ENCODE peak calls at places on chromosomes 7 and 10, in nine cellular contexts. S is upper lobe of left lung, H is K562, J is A549, U is IMR-90, Z is Peyer's patch, F is HCT116, K is tibial nerve, I is adrenal gland. D is an unnamed sample.

GRCh38 chr7:8277394-8277982 is 15.5 kb upstream of the ICA1 start:
- DNase-seq in S (no peak), H (peak; percentile 42), J (peak; percentile 35), U (no peak), Z (no peak), F (no peak), K (no peak), I (no peak), D (no peak)

GRCh38 chr10:79386637-79387465 is 39.6 kb downstream of the PPIF start:
- DNase-seq in S (peak; percentile 64), H (peak; percentile 17), J (no peak), U (no peak), Z (peak; percentile 46), F (no peak), K (peak; percentile 10), I (peak; percentile 10), D (peak; percentile 66)

GRCh38 chr10:127018766-127019165 is 113.5 kb downstream of the DOCK1 start:
- DNase-seq in S (no peak), H (no peak), J (no peak), U (no peak), Z (no peak), F (no peak), K (no peak), I (no peak), D (no peak)

GRCh38 chr10:43249151-43249961 is 17.5 kb downstream of the RASGEF1A start:
- DNase-seq in S (peak; percentile 48), H (no peak), J (no peak), U (no peak), Z (peak; percentile 35), F (no peak), K (peak; percentile 6), I (peak; percentile 11), D (no peak)

GRCh38 chr10:15758618-15759017 is 38.9 kb upstream of the ITGA8 start:
- DNase-seq in S (no peak), H (no peak), J (no peak), U (no peak), Z (no peak), F (no peak), K (no peak), I (no peak), D (no peak)

GRCh38 chr7:39811161-39811614 is 138.9 kb upstream of the CDK13 start:
- DNase-seq in S (no peak), H (peak; percentile 50), J (peak; percentile 35), U (peak; percentile 25), Z (no peak), F (no peak), K (no peak), I (no peak), D (no peak)

GRCh38 chr10:45997557-45997956 is 25.3 kb downstream of the TIMM23 start:
- DNase-seq in S (no peak), H (no peak), J (no peak), U (no peak), Z (no peak), F (no peak), K (no peak), I (no peak), D (no peak)

GRCh38 chr7:105014725-105015630 is 973 bp downstream of the KMT2E start:
- DNase-seq in S (no peak), H (peak; percentile 79), J (peak; percentile 35), U (peak; percentile 34), Z (peak; percentile 70), F (no peak), K (peak; percentile 35), I (peak; percentile 40), D (peak; percentile 46)

GRCh38 chr7:64868469-64868868 is 34.6 kb upstream of the ZNF273 start:
- DNase-seq in S (no peak), H (no peak), J (no peak), U (no peak), Z (no peak), F (no peak), K (no peak), I (no peak), D (no peak)

GRCh38 chr7:94655562-94655883 is 410 bp downstream of the SGCE start:
- DNase-seq in S (no peak), H (no peak), J (no peak), U (no peak), Z (peak; percentile 42), F (no peak), K (no peak), I (peak; percentile 29), D (peak; percentile 26)

GRCh38 chr10:131450220-131450765 is 138.8 kb upstream of the TCERG1L start:
- DNase-seq in S (no peak), H (no peak), J (no peak), U (no peak), Z (no peak), F (no peak), K (no peak), I (no peak), D (no peak)

GRCh38 chr7:2037805-2038635 is 194.7 kb downstream of the MAD1L1 start:
- DNase-seq in S (no peak), H (no peak), J (no peak), U (peak; percentile 80), Z (peak; percentile 33), F (no peak), K (no peak), I (peak; percentile 47), D (peak; percentile 69)

GRCh38 chr7:50957855-50958254 is 175.2 kb upstream of the GRB10 start:
- DNase-seq in S (no peak), H (no peak), J (no peak), U (no peak), Z (no peak), F (no peak), K (no peak), I (no peak), D (no peak)

DNA sequence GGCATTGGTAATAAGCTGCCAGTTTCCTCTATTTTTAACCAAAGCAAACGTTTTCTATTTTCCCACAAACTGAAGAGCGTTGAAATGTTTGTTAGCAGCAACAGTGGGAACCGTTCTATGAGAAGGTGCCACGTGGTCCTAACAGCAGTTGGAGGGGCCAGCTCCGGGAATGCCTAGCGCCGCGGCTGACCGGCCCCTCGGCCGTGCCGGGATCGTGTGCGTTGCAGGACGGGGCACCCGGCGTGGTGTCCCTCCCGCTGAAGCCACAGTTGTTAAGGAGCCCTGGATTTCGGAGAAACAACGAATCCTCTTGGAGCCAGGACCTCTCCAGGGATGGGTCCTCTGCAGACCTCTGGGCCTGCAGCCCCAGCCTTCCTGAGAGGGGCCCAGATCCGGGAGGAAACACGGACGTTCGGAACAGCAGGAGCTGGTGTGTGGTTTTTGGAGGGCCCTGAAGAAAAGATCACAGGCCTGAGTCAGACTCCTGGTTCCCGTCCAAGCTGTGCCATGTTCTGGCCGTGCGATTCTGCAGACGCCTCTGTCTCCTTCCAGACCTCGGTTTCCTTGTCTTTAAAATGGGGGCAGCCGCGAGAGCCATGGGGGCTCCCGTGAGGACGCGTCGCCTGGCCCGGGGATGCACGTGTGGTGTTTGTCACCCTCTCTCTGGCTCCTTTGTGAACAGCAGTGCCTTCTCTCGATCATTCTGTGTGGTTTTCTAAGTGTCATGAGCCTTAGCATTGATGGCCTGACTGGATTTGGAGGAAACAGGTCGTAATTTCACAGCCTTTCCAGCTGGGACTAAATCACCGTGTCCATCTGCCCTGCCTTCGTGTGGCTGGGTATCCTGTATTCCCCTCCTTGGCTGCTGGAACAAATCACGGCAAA is 40.4 kb downstream of the FAM20C start:
- DNase-seq in S (peak; percentile 75), H (no peak), J (no peak), U (peak; percentile 76), Z (no peak), F (no peak), K (no peak), I (no peak), D (no peak)
- H3K27ac ChIP-seq in S (no peak overlapping the region), H (no peak overlapping the region), J (peak overlapping the region; percentile 92), U (peak overlapping the region; percentile 96), Z (peak overlapping the region; percentile 89), F (no peak overlapping the region), K (peak overlapping the region; percentile 88), I (peak overlapping the region; percentile 75), D (no peak overlapping the region)

GRCh38 chr10:97755718-97756117 is 16.1 kb downstream of the SFRP5 start:
- DNase-seq in S (no peak), H (no peak), J (no peak), U (no peak), Z (no peak), F (no peak), K (no peak), I (no peak), D (no peak)

GRCh38 chr10:97754726-97755125 is 17.1 kb downstream of the SFRP5 start:
- DNase-seq in S (no peak), H (no peak), J (no peak), U (no peak), Z (no peak), F (no peak), K (no peak), I (no peak), D (no peak)

GRCh38 chr10:97759157-97759980 is 12.4 kb downstream of the SFRP5 start:
- DNase-seq in S (peak; percentile 44), H (peak; percentile 69), J (peak; percentile 80), U (peak; percentile 52), Z (peak; percentile 76), F (peak; percentile 48), K (peak; percentile 38), I (peak; percentile 52), D (peak; percentile 45)

GRCh38 chr10:97759981-97760345 is 11.8 kb downstream of the SFRP5 start:
- DNase-seq in S (no peak), H (no peak), J (no peak), U (no peak), Z (peak; percentile 33), F (no peak), K (no peak), I (no peak), D (no peak)

DNA sequence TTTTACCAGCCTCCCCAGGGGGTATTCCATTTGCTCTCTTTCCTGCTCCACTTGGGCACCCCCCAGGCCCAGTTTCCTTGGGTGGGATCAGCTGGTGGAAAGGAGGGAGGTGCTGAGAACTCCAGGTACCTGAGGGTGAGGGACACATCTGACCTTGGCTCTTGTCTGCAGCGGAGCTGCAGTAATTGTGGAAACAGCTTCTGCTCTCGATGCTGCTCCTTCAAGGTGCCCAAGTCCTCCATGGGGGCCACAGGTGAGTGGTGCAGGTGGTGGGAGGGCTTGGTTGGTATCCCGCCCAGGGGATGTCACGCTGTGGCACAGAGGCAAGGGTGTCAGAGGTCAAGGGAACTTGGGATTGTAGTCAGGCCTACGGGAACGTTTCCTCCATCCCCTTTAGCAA is 14.3 kb downstream of the SFRP5 start:
- DNase-seq in S (no peak), H (no peak), J (no peak), U (no peak), Z (peak; percentile 16), F (no peak), K (no peak), I (no peak), D (no peak)
- TF ChIP-seq POLR2A in S (no peak), H (no peak), J (no peak), U (no peak), Z (no peak), F (no peak), K (no peak), I (no peak), D (no peak)

DNA sequence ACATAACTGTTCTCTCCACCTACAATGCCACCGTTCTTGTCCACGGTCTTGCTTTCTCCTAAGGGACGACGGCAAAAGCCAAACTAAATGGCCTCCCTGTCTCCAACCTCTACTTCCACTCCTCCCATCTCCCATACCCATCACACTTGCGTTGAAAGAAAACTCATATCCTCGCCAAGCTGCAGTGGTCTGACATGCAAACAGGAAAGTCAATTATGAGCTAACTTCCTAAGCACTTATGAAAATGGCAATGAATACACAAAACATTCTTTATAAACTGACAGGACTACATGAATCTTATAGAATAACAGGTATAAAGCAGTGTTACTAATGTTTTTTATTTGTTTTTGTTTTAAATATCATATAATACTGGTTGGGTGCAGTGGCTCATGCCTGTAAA is 46.4 kb downstream of the TYW1B start:
- DNase-seq in S (no peak), H (no peak), J (no peak), U (no peak), Z (no peak), F (no peak), K (no peak), I (no peak), D (no peak)
- TF ChIP-seq CTCF in S (no peak), H (no peak), J (no peak), U (no peak), Z (no peak), F (no peak), K (no peak), I (no peak), D (no peak)

GRCh38 chr10:66925896-66926719 is at the start of gene LRRTM3:
- DNase-seq in S (no peak), H (peak; percentile 18), J (peak; percentile 70), U (peak; percentile 73), Z (peak; percentile 49), F (peak; percentile 77), K (no peak), I (peak; percentile 52), D (peak; percentile 14)
- H3K27ac ChIP-seq in S (no peak within 1 kb of the TSS), H (no peak within 1 kb of the TSS), J (no peak within 1 kb of the TSS), U (no peak within 1 kb of the TSS), Z (no peak within 1 kb of the TSS), F (no peak within 1 kb of the TSS), K (no peak within 1 kb of the TSS), I (no peak within 1 kb of the TSS), D (no peak within 1 kb of the TSS)

D was measured in uterus.